ENCODE peak calls at places on chromosomes 4 and X, in eight cellular contexts. One of them, this sample, is unnamed.

GRCh38 chr4:660401-660800 is 13.7 kb downstream of the ATP5ME start:
- DNase-seq in fibroblast of lung: no peak
- DNase-seq in left lung: no peak
- DNase-seq in AG04450: no peak
- DNase-seq in ovary: no peak
- DNase-seq in gastrocnemius medialis: peak
- DNase-seq in heart right ventricle: no peak
- DNase-seq in brain microvascular endothelial cell: no peak
- DNase-seq in this sample: no peak

GRCh38 chr4:149194061-149194460 is 621.6 kb downstream of the IQCM start:
- DNase-seq in left lung: no peak
- DNase-seq in AG04450: no peak
- DNase-seq in ovary: no peak
- DNase-seq in fibroblast of lung: no peak
- DNase-seq in heart right ventricle: no peak
- DNase-seq in brain microvascular endothelial cell: no peak
- DNase-seq in gastrocnemius medialis: no peak
- DNase-seq in this sample: no peak

GRCh38 chr4:107863850-107864371 is 39.2 kb downstream of the SGMS2 start:
- DNase-seq in gastrocnemius medialis: no peak
- DNase-seq in left lung: no peak
- DNase-seq in heart right ventricle: peak
- DNase-seq in fibroblast of lung: peak
- DNase-seq in ovary: no peak
- DNase-seq in brain microvascular endothelial cell: peak
- DNase-seq in AG04450: no peak
- DNase-seq in this sample: no peak

GRCh38 chr4:89468632-89469031 is 161.0 kb upstream of the GPRIN3 start:
- DNase-seq in left lung: no peak
- DNase-seq in fibroblast of lung: no peak
- DNase-seq in ovary: no peak
- DNase-seq in heart right ventricle: no peak
- DNase-seq in gastrocnemius medialis: no peak
- DNase-seq in AG04450: no peak
- DNase-seq in brain microvascular endothelial cell: no peak
- DNase-seq in this sample: no peak

GRCh38 chr4:88318751-88319350 is 34.5 kb upstream of the PPM1K start:
- DNase-seq in brain microvascular endothelial cell: peak
- DNase-seq in AG04450: no peak
- DNase-seq in ovary: no peak
- DNase-seq in fibroblast of lung: peak
- DNase-seq in gastrocnemius medialis: no peak
- DNase-seq in left lung: no peak
- DNase-seq in heart right ventricle: no peak
- DNase-seq in this sample: no peak

GRCh38 chr4:169314906-169315305 is 44.1 kb upstream of the SH3RF1 start:
- DNase-seq in left lung: peak
- DNase-seq in brain microvascular endothelial cell: peak
- DNase-seq in ovary: peak
- DNase-seq in fibroblast of lung: peak
- DNase-seq in gastrocnemius medialis: peak
- DNase-seq in heart right ventricle: peak
- DNase-seq in AG04450: no peak
- DNase-seq in this sample: peak

GRCh38 chrX:46754450-46755075 is 4.4 kb downstream of the SLC9A7 start:
- DNase-seq in left lung: no peak
- DNase-seq in gastrocnemius medialis: no peak
- DNase-seq in heart right ventricle: no peak
- DNase-seq in brain microvascular endothelial cell: no peak
- DNase-seq in fibroblast of lung: no peak
- DNase-seq in ovary: no peak
- DNase-seq in AG04450: no peak
- DNase-seq in this sample: no peak

GRCh38 chr4:156146581-156146980 is 192.9 kb upstream of the CTSO start:
- DNase-seq in fibroblast of lung: peak
- DNase-seq in left lung: no peak
- DNase-seq in brain microvascular endothelial cell: no peak
- DNase-seq in heart right ventricle: no peak
- DNase-seq in AG04450: no peak
- DNase-seq in ovary: no peak
- DNase-seq in gastrocnemius medialis: no peak
- DNase-seq in this sample: no peak

GRCh38 chrX:43176686-43177085 is 398.7 kb upstream of the PPP1R2C start:
- DNase-seq in gastrocnemius medialis: no peak
- DNase-seq in left lung: no peak
- DNase-seq in heart right ventricle: no peak
- DNase-seq in fibroblast of lung: no peak
- DNase-seq in brain microvascular endothelial cell: no peak
- DNase-seq in ovary: no peak
- DNase-seq in AG04450: no peak
- DNase-seq in this sample: no peak

GRCh38 chr4:177442623-177443155 is 452 bp upstream of the AGA start:
- DNase-seq in brain microvascular endothelial cell: no peak
- DNase-seq in fibroblast of lung: no peak
- DNase-seq in left lung: no peak
- DNase-seq in AG04450: no peak
- DNase-seq in gastrocnemius medialis: no peak
- DNase-seq in heart right ventricle: no peak
- DNase-seq in ovary: no peak
- DNase-seq in this sample: no peak

DNA sequence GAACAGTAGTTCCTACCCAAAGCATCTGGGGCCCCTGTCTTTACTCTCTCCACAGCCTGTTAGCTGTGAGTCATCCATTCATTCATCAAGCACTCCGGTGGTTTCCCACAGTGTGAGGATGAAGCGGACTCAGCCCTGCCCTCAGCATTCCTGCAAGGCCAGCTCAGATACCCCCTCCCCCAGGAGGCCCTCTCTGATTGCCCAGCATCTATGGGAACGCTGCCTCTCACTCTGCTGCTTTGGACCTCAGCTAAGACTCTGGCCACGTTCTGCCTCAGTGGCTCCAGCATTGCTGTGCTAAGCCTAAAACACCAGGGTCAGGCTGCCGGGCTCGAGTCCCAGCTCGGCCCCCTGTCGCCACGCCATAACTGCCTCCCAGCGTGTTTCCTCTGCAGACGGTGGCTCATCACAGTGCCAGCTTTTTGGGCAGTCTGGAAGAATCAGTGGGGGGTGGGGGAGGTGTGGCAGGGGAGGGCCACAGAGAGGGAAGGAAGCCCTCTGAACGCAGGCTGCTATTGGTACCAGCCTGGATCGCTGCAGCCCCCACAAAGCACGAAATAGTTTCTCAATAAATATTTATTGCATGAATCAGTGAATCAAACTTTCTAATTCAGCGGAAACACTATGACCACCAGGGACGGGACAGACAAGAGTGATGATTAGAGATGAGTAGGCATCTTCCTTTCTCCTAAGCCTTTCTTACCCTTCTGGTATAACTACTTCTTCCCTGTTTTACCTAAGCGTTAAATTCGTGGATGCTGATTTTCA is 74.4 kb downstream of the SORCS2 start:
- DNase-seq in AG04450: peak
- DNase-seq in left lung: peak
- DNase-seq in gastrocnemius medialis: no peak
- DNase-seq in fibroblast of lung: peak
- DNase-seq in heart right ventricle: no peak
- DNase-seq in brain microvascular endothelial cell: peak
- DNase-seq in ovary: no peak
- DNase-seq in this sample: no peak
- H3K4me3 ChIP-seq in AG04450: no peak
- H3K4me3 ChIP-seq in left lung: no peak
- H3K4me3 ChIP-seq in gastrocnemius medialis: no peak
- H3K4me3 ChIP-seq in fibroblast of lung: no peak
- H3K4me3 ChIP-seq in heart right ventricle: no peak
- H3K4me3 ChIP-seq in brain microvascular endothelial cell: peak
- H3K4me3 ChIP-seq in ovary: no peak
- H3K4me3 ChIP-seq in this sample: no peak

GRCh38 chr4:185592845-185593488 is 57.7 kb upstream of the PDLIM3 start:
- DNase-seq in brain microvascular endothelial cell: no peak
- DNase-seq in AG04450: no peak
- DNase-seq in left lung: no peak
- DNase-seq in fibroblast of lung: no peak
- DNase-seq in heart right ventricle: no peak
- DNase-seq in gastrocnemius medialis: no peak
- DNase-seq in ovary: no peak
- DNase-seq in this sample: no peak
- H3K27ac ChIP-seq in brain microvascular endothelial cell: no peak
- H3K27ac ChIP-seq in AG04450: no peak
- H3K27ac ChIP-seq in left lung: no peak
- H3K27ac ChIP-seq in fibroblast of lung: no peak
- H3K27ac ChIP-seq in heart right ventricle: peak
- H3K27ac ChIP-seq in gastrocnemius medialis: peak
- H3K27ac ChIP-seq in ovary: no peak
- H3K27ac ChIP-seq in this sample: peak

DNA sequence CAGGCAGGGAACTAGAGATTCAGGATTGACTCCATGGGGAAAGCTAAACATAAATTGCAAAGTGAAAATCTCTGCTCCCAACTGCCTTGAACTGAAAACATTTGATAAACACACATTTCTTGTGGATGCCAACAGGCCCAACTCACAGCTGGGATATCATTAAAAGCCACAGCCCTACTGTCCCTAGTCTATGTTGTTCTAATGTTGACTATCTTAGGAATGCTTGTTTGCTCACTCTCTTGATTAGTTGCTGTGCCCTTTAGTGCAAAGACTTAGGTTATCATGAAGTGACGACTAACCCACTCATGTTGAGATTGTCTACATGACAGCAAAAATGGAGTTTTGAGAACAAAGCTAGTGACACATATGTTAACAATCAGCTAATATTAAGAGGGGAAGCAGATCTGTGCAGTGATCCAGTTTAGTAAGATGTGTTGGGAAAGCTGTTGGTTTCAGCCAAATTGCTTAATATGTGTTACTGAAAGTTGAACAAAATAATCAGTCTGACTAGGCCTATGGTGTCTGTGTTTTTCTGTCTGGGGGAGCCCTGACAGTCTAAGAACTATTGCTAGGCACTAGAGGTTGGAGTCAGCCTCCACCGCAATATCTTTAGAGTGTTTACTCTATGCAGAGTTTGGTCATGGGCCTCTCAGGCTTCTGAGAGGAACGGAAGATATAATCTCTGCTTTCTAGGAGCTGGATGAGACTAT is 125.4 kb downstream of the ATG4A start:
- DNase-seq in gastrocnemius medialis: no peak
- DNase-seq in ovary: no peak
- DNase-seq in AG04450: no peak
- DNase-seq in fibroblast of lung: peak
- DNase-seq in heart right ventricle: no peak
- DNase-seq in left lung: no peak
- DNase-seq in brain microvascular endothelial cell: peak
- DNase-seq in this sample: no peak
- TF ChIP-seq CTCF in gastrocnemius medialis: no peak
- TF ChIP-seq CTCF in ovary: no peak
- TF ChIP-seq CTCF in AG04450: no peak
- TF ChIP-seq CTCF in fibroblast of lung: no peak
- TF ChIP-seq CTCF in heart right ventricle: no peak
- TF ChIP-seq CTCF in left lung: no peak
- TF ChIP-seq CTCF in brain microvascular endothelial cell: no peak
- TF ChIP-seq CTCF in this sample: no peak

GRCh38 chr4:151407466-151408379 is 1.3 kb upstream of the FHIP1A start:
- DNase-seq in fibroblast of lung: peak
- DNase-seq in gastrocnemius medialis: peak
- DNase-seq in left lung: peak
- DNase-seq in brain microvascular endothelial cell: no peak
- DNase-seq in heart right ventricle: peak
- DNase-seq in ovary: peak
- DNase-seq in AG04450: no peak
- DNase-seq in this sample: no peak
- H3K4me3 ChIP-seq in fibroblast of lung: peak
- H3K4me3 ChIP-seq in gastrocnemius medialis: peak
- H3K4me3 ChIP-seq in left lung: peak
- H3K4me3 ChIP-seq in brain microvascular endothelial cell: peak
- H3K4me3 ChIP-seq in heart right ventricle: peak
- H3K4me3 ChIP-seq in ovary: peak
- H3K4me3 ChIP-seq in AG04450: peak
- H3K4me3 ChIP-seq in this sample: peak

DNA sequence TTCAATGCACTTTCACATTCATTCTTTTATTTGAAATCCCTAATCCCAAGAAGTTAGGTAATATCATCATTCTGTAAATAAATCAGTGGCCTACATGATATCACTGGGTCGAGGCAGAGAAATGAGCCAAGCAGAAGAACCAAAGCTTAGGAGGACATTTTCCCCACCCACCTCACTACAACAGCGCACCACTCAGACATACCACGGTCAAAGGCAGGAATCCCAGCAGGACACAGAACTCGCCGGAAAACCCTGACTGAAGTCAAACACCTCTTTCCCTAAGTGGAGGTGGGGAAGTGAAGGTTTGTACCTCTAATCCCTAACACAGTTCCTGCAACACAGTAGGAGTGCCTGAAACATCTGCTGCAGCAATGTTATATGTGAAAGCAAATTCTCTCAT is 21.5 kb downstream of the RELL1 start:
- DNase-seq in gastrocnemius medialis: no peak
- DNase-seq in ovary: no peak
- DNase-seq in fibroblast of lung: no peak
- DNase-seq in left lung: no peak
- DNase-seq in brain microvascular endothelial cell: peak
- DNase-seq in AG04450: no peak
- DNase-seq in heart right ventricle: no peak
- DNase-seq in this sample: no peak
- H3K27ac ChIP-seq in gastrocnemius medialis: peak
- H3K27ac ChIP-seq in ovary: no peak
- H3K27ac ChIP-seq in fibroblast of lung: no peak
- H3K27ac ChIP-seq in left lung: peak
- H3K27ac ChIP-seq in brain microvascular endothelial cell: no peak
- H3K27ac ChIP-seq in AG04450: peak
- H3K27ac ChIP-seq in heart right ventricle: peak
- H3K27ac ChIP-seq in this sample: peak

GRCh38 chrX:108736509-108737479 is at the start of gene IRS4:
- DNase-seq in fibroblast of lung: peak
- DNase-seq in AG04450: no peak
- DNase-seq in gastrocnemius medialis: no peak
- DNase-seq in heart right ventricle: no peak
- DNase-seq in ovary: peak
- DNase-seq in left lung: peak
- DNase-seq in brain microvascular endothelial cell: no peak
- DNase-seq in this sample: peak
- TF ChIP-seq CTCF in fibroblast of lung: no peak
- TF ChIP-seq CTCF in AG04450: no peak
- TF ChIP-seq CTCF in gastrocnemius medialis: no peak
- TF ChIP-seq CTCF in heart right ventricle: no peak
- TF ChIP-seq CTCF in ovary: no peak
- TF ChIP-seq CTCF in left lung: no peak
- TF ChIP-seq CTCF in brain microvascular endothelial cell: peak
- TF ChIP-seq CTCF in this sample: no peak

GRCh38 chr4:175971393-175972179 is 94.1 kb upstream of the WDR17 start:
- DNase-seq in brain microvascular endothelial cell: no peak
- DNase-seq in AG04450: no peak
- DNase-seq in heart right ventricle: no peak
- DNase-seq in fibroblast of lung: peak
- DNase-seq in left lung: no peak
- DNase-seq in ovary: no peak
- DNase-seq in gastrocnemius medialis: no peak
- DNase-seq in this sample: no peak

GRCh38 chr4:175970072-175970471 is 95.6 kb upstream of the WDR17 start:
- DNase-seq in ovary: no peak
- DNase-seq in brain microvascular endothelial cell: no peak
- DNase-seq in left lung: no peak
- DNase-seq in gastrocnemius medialis: no peak
- DNase-seq in fibroblast of lung: no peak
- DNase-seq in AG04450: no peak
- DNase-seq in heart right ventricle: no peak
- DNase-seq in this sample: no peak

GRCh38 chr4:175970734-175971133 is 94.9 kb upstream of the WDR17 start:
- DNase-seq in ovary: no peak
- DNase-seq in left lung: no peak
- DNase-seq in heart right ventricle: no peak
- DNase-seq in AG04450: no peak
- DNase-seq in brain microvascular endothelial cell: no peak
- DNase-seq in fibroblast of lung: peak
- DNase-seq in gastrocnemius medialis: no peak
- DNase-seq in this sample: no peak
- H3K4me3 ChIP-seq in ovary: no peak
- H3K4me3 ChIP-seq in left lung: no peak
- H3K4me3 ChIP-seq in heart right ventricle: no peak
- H3K4me3 ChIP-seq in AG04450: no peak
- H3K4me3 ChIP-seq in brain microvascular endothelial cell: no peak
- H3K4me3 ChIP-seq in fibroblast of lung: no peak
- H3K4me3 ChIP-seq in gastrocnemius medialis: no peak
- H3K4me3 ChIP-seq in this sample: no peak

This sample was measured in tibial artery.